ENCODE peak calls at places on chromosomes 11 and 22, in four cellular contexts. One of them, this sample, is unnamed.

GRCh38 chr11:45322111-45322705 is 36.1 kb upstream of the SYT13 start:
- DNase-seq in stomach: no peak
- DNase-seq in spleen: no peak
- DNase-seq in suprapubic skin: no peak
- DNase-seq in this sample: peak

GRCh38 chr22:50684986-50685385 is 12.4 kb downstream of the SHANK3 start:
- DNase-seq in stomach: peak
- DNase-seq in spleen: no peak
- DNase-seq in suprapubic skin: no peak
- DNase-seq in this sample: no peak

GRCh38 chr11:90204832-90205646 is 17.8 kb downstream of the CHORDC1 start:
- DNase-seq in stomach: no peak
- DNase-seq in spleen: no peak
- DNase-seq in suprapubic skin: no peak
- DNase-seq in this sample: no peak

GRCh38 chr11:19670030-19670761 is 42.4 kb upstream of the NAV2 start:
- DNase-seq in stomach: no peak
- DNase-seq in spleen: no peak
- DNase-seq in suprapubic skin: no peak
- DNase-seq in this sample: no peak

GRCh38 chr11:439315-440064 is 2.3 kb downstream of the ANO9 start:
- DNase-seq in stomach: no peak
- DNase-seq in spleen: no peak
- DNase-seq in suprapubic skin: no peak
- DNase-seq in this sample: no peak

GRCh38 chr11:116984589-116984988 is 113.6 kb downstream of the SIK3 start:
- DNase-seq in stomach: no peak
- DNase-seq in spleen: no peak
- DNase-seq in suprapubic skin: no peak
- DNase-seq in this sample: no peak

GRCh38 chr22:32339190-32340012 is 18.3 kb upstream of the RFPL3 start:
- DNase-seq in stomach: peak
- DNase-seq in spleen: peak
- DNase-seq in suprapubic skin: no peak
- DNase-seq in this sample: peak

GRCh38 chr11:44464741-44465140 is 100.7 kb upstream of the CD82 start:
- DNase-seq in stomach: no peak
- DNase-seq in spleen: no peak
- DNase-seq in suprapubic skin: no peak
- DNase-seq in this sample: no peak

GRCh38 chr11:13638436-13638835 is 30.0 kb upstream of the FAR1 start:
- DNase-seq in stomach: no peak
- DNase-seq in spleen: no peak
- DNase-seq in suprapubic skin: no peak
- DNase-seq in this sample: no peak

GRCh38 chr11:47879259-47880184 is 31.4 kb upstream of the NUP160 start:
- DNase-seq in stomach: no peak
- DNase-seq in spleen: peak
- DNase-seq in suprapubic skin: no peak
- DNase-seq in this sample: no peak

GRCh38 chr22:48941903-48942625 is 885.6 kb downstream of the BRD1 start:
- DNase-seq in stomach: peak
- DNase-seq in spleen: peak
- DNase-seq in suprapubic skin: no peak
- DNase-seq in this sample: peak

GRCh38 chr22:42719133-42719532 is 1.5 kb downstream of the A4GALT start:
- DNase-seq in stomach: no peak
- DNase-seq in spleen: no peak
- DNase-seq in suprapubic skin: no peak
- DNase-seq in this sample: no peak

GRCh38 chr22:42316988-42317387 is 46.5 kb upstream of the TCF20 start:
- DNase-seq in stomach: peak
- DNase-seq in spleen: no peak
- DNase-seq in suprapubic skin: no peak
- DNase-seq in this sample: no peak

GRCh38 chr11:2989551-2989950 is 2.6 kb downstream of the NAP1L4 start:
- DNase-seq in stomach: no peak
- DNase-seq in spleen: no peak
- DNase-seq in suprapubic skin: no peak
- DNase-seq in this sample: no peak

GRCh38 chr22:39087881-39088687 is 9.0 kb upstream of the APOBEC3H start:
- DNase-seq in stomach: no peak
- DNase-seq in spleen: peak
- DNase-seq in suprapubic skin: no peak
- DNase-seq in this sample: no peak

GRCh38 chr11:109939176-109939810 is 153.9 kb upstream of the ZC3H12C start:
- DNase-seq in stomach: no peak
- DNase-seq in spleen: no peak
- DNase-seq in suprapubic skin: no peak
- DNase-seq in this sample: no peak

GRCh38 chr11:96794152-96794551 is 404.3 kb downstream of the JRKL start:
- DNase-seq in stomach: no peak
- DNase-seq in spleen: no peak
- DNase-seq in suprapubic skin: no peak
- DNase-seq in this sample: no peak

GRCh38 chr11:47917643-47918369 is 62.6 kb upstream of the PTPRJ start:
- DNase-seq in stomach: peak
- DNase-seq in spleen: peak
- DNase-seq in suprapubic skin: peak
- DNase-seq in this sample: peak

GRCh38 chr11:46345881-46346484 is 1.3 kb upstream of the DGKZ start:
- DNase-seq in stomach: no peak
- DNase-seq in spleen: peak
- DNase-seq in suprapubic skin: no peak
- DNase-seq in this sample: no peak

GRCh38 chr11:75105462-75105925 is 8.8 kb upstream of the OR2AT4 start:
- DNase-seq in stomach: no peak
- DNase-seq in spleen: no peak
- DNase-seq in suprapubic skin: no peak
- DNase-seq in this sample: no peak

GRCh38 chr11:70290341-70291065 is 20.0 kb downstream of the PPFIA1 start:
- DNase-seq in stomach: no peak
- DNase-seq in spleen: no peak
- DNase-seq in suprapubic skin: no peak
- DNase-seq in this sample: no peak

GRCh38 chr11:12802418-12803085 is 128.3 kb downstream of the TEAD1 start:
- DNase-seq in stomach: peak
- DNase-seq in spleen: no peak
- DNase-seq in suprapubic skin: no peak
- DNase-seq in this sample: no peak

GRCh38 chr22:29716814-29717213 is 3.0 kb upstream of the CABP7 start:
- DNase-seq in stomach: peak
- DNase-seq in spleen: no peak
- DNase-seq in suprapubic skin: no peak
- DNase-seq in this sample: no peak

GRCh38 chr11:70899616-70900015 is 352.8 kb downstream of the SHANK2 start:
- DNase-seq in stomach: no peak
- DNase-seq in spleen: peak
- DNase-seq in suprapubic skin: no peak
- DNase-seq in this sample: no peak

GRCh38 chr11:129223701-129224149 is 31.6 kb upstream of the ARHGAP32 start:
- DNase-seq in stomach: no peak
- DNase-seq in spleen: no peak
- DNase-seq in suprapubic skin: no peak
- DNase-seq in this sample: no peak

GRCh38 chr11:43943931-43944751 is 1.7 kb downstream of the C11orf96 start:
- DNase-seq in stomach: no peak
- DNase-seq in spleen: peak
- DNase-seq in suprapubic skin: no peak
- DNase-seq in this sample: no peak

GRCh38 chr22:40714514-40714966 is 35.3 kb downstream of the MCHR1 start:
- DNase-seq in stomach: no peak
- DNase-seq in spleen: no peak
- DNase-seq in suprapubic skin: no peak
- DNase-seq in this sample: no peak

GRCh38 chr11:19329910-19330309 is 89.2 kb upstream of the E2F8 start:
- DNase-seq in stomach: no peak
- DNase-seq in spleen: no peak
- DNase-seq in suprapubic skin: no peak
- DNase-seq in this sample: no peak

GRCh38 chr22:48576333-48577013 is 1251.2 kb downstream of the BRD1 start:
- DNase-seq in stomach: no peak
- DNase-seq in spleen: no peak
- DNase-seq in suprapubic skin: no peak
- DNase-seq in this sample: no peak

GRCh38 chr11:77589521-77590193 is at the start of gene AQP11:
- DNase-seq in stomach: peak
- DNase-seq in spleen: peak
- DNase-seq in suprapubic skin: peak
- DNase-seq in this sample: no peak

GRCh38 chr11:12461516-12461915 is 84.1 kb downstream of the PARVA start:
- DNase-seq in stomach: no peak
- DNase-seq in spleen: no peak
- DNase-seq in suprapubic skin: no peak
- DNase-seq in this sample: no peak

GRCh38 chr11:44320289-44320973 is 10.5 kb upstream of the ALX4 start:
- DNase-seq in stomach: no peak
- DNase-seq in spleen: no peak
- DNase-seq in suprapubic skin: no peak
- DNase-seq in this sample: no peak

GRCh38 chr11:114060402-114061052 is 1.0 kb downstream of the ZBTB16 start:
- DNase-seq in stomach: peak
- DNase-seq in spleen: peak
- DNase-seq in suprapubic skin: peak
- DNase-seq in this sample: no peak
- TF ChIP-seq POLR2AphosphoS5 in stomach: peak
- TF ChIP-seq POLR2AphosphoS5 in spleen: peak
- TF ChIP-seq POLR2AphosphoS5 in suprapubic skin: no peak
- TF ChIP-seq POLR2AphosphoS5 in this sample: peak

GRCh38 chr22:46742576-46743221 is 4.6 kb upstream of the CERK start:
- DNase-seq in stomach: no peak
- DNase-seq in spleen: no peak
- DNase-seq in suprapubic skin: no peak
- DNase-seq in this sample: no peak
- TF ChIP-seq POLR2AphosphoS5 in stomach: no peak
- TF ChIP-seq POLR2AphosphoS5 in spleen: no peak
- TF ChIP-seq POLR2AphosphoS5 in suprapubic skin: no peak
- TF ChIP-seq POLR2AphosphoS5 in this sample: no peak

DNA sequence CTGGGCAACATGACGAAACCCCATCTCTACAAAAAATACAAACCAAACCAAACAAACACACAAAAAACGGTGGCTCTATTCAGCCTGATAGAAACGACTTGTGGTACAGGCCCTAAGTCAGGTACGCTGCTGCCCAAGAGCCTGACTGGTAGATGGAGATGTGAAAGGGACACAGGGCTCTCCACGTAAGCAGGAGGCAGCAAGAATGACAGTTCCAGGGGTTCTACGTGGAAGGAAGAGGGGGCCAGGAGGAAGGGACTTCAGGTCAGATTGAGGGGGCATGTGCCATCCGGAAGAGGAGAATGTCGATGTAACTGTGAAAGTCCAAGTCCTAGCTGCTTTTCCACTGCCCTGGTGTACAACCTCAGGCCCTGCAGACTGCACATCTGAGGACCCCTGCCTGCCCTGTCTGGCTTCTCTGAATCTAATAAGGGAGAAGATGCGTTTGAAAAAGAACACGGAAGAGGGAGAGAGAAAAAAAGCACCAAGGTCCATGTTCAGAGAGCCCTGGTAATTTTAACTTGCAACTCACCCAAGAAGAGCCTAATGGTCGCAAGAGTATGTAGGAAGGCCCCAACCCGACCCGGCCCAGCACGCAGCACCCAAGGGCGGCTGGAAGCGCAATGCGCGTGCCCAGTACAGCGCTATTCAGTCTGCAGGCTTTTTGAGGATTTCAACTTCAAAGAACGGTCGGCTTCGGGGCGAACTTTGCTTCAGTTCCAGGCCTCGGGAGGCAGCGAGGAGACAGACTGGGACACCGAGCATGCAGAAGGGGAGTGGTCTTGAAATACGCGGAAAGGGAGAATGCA is 909 bp upstream of the ZNRD2 start:
- DNase-seq in stomach: no peak
- DNase-seq in spleen: no peak
- DNase-seq in suprapubic skin: no peak
- DNase-seq in this sample: no peak
- TF ChIP-seq POLR2AphosphoS5 in stomach: no peak
- TF ChIP-seq POLR2AphosphoS5 in spleen: no peak
- TF ChIP-seq POLR2AphosphoS5 in suprapubic skin: no peak
- TF ChIP-seq POLR2AphosphoS5 in this sample: no peak

GRCh38 chr11:9210224-9210921 is 54.8 kb downstream of the DENND5A start:
- DNase-seq in stomach: no peak
- DNase-seq in spleen: no peak
- DNase-seq in suprapubic skin: no peak
- DNase-seq in this sample: no peak
- TF ChIP-seq POLR2AphosphoS5 in stomach: no peak
- TF ChIP-seq POLR2AphosphoS5 in spleen: no peak
- TF ChIP-seq POLR2AphosphoS5 in suprapubic skin: no peak
- TF ChIP-seq POLR2AphosphoS5 in this sample: no peak

DNA sequence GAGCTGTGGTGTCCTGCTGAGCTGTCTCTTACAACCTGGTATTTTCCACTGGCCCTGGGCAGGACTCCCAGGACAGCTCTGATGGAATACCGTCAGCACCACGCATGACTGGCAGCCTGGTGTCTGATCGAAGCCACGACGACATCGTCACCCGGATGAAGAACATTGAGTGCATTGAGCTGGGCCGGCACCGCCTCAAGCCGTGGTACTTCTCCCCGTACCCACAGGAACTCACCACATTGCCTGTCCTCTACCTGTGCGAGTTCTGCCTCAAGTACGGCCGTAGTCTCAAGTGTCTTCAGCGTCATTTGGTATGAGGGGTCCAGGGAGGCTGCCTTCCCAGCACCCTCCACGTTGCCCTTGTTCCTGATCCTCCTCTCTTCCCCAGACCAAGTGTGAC is 2.4 kb downstream of the KAT5 start:
- DNase-seq in stomach: no peak
- DNase-seq in spleen: no peak
- DNase-seq in suprapubic skin: no peak
- DNase-seq in this sample: no peak
- TF ChIP-seq POLR2AphosphoS5 in stomach: no peak
- TF ChIP-seq POLR2AphosphoS5 in spleen: peak
- TF ChIP-seq POLR2AphosphoS5 in suprapubic skin: no peak
- TF ChIP-seq POLR2AphosphoS5 in this sample: no peak